ENCODE peak calls at places on chromosome 5, in ten cellular contexts. One of them, this sample, is unnamed.

GRCh38 chr5:136212252-136212721 is 19.3 kb upstream of the SMIM32 start:
- DNase-seq in stomach: peak; percentile 64
- DNase-seq in epithelial cell of esophagus: peak; percentile 64
- DNase-seq in cardiac fibroblast: peak; percentile 63
- DNase-seq in BE2C: peak; percentile 66
- DNase-seq in OCI-LY7: peak; percentile 57
- DNase-seq in lung: peak; percentile 45
- DNase-seq in HFF-Myc: peak; percentile 19
- DNase-seq in BJ: no peak
- DNase-seq in fibroblast of mammary gland: peak; percentile 54
- DNase-seq in this sample: no peak

GRCh38 chr5:148290271-148291195 is 21.7 kb upstream of the SPINK7 start:
- DNase-seq in cardiac fibroblast: peak; percentile 29
- DNase-seq in lung: no peak
- DNase-seq in epithelial cell of esophagus: peak; percentile 46
- DNase-seq in stomach: no peak
- DNase-seq in BE2C: no peak
- DNase-seq in OCI-LY7: peak; percentile 12
- DNase-seq in fibroblast of mammary gland: peak; percentile 13
- DNase-seq in HFF-Myc: no peak
- DNase-seq in BJ: no peak
- DNase-seq in this sample: no peak

GRCh38 chr5:135598691-135599395 is 20.1 kb upstream of the CXCL14 start:
- DNase-seq in lung: no peak
- DNase-seq in OCI-LY7: no peak
- DNase-seq in BJ: no peak
- DNase-seq in HFF-Myc: no peak
- DNase-seq in BE2C: no peak
- DNase-seq in epithelial cell of esophagus: no peak
- DNase-seq in stomach: no peak
- DNase-seq in fibroblast of mammary gland: no peak
- DNase-seq in cardiac fibroblast: no peak
- DNase-seq in this sample: no peak

GRCh38 chr5:139950436-139950835 is 92.7 kb downstream of the NRG2 start:
- DNase-seq in cardiac fibroblast: no peak
- DNase-seq in BE2C: no peak
- DNase-seq in HFF-Myc: no peak
- DNase-seq in BJ: no peak
- DNase-seq in stomach: no peak
- DNase-seq in fibroblast of mammary gland: no peak
- DNase-seq in lung: no peak
- DNase-seq in OCI-LY7: no peak
- DNase-seq in epithelial cell of esophagus: no peak
- DNase-seq in this sample: no peak

GRCh38 chr5:41279040-41279439 is 65.7 kb upstream of the C6 start:
- DNase-seq in epithelial cell of esophagus: no peak
- DNase-seq in fibroblast of mammary gland: peak; percentile 11
- DNase-seq in BE2C: no peak
- DNase-seq in HFF-Myc: no peak
- DNase-seq in OCI-LY7: no peak
- DNase-seq in stomach: no peak
- DNase-seq in BJ: no peak
- DNase-seq in lung: no peak
- DNase-seq in cardiac fibroblast: peak; percentile 28
- DNase-seq in this sample: no peak

GRCh38 chr5:32210151-32210550 is 36.0 kb upstream of the GOLPH3 start:
- DNase-seq in stomach: no peak
- DNase-seq in epithelial cell of esophagus: no peak
- DNase-seq in HFF-Myc: no peak
- DNase-seq in OCI-LY7: no peak
- DNase-seq in cardiac fibroblast: no peak
- DNase-seq in BJ: no peak
- DNase-seq in BE2C: no peak
- DNase-seq in lung: no peak
- DNase-seq in fibroblast of mammary gland: no peak
- DNase-seq in this sample: no peak

GRCh38 chr5:113068559-113068958 is 92.0 kb downstream of the DCP2 start:
- DNase-seq in stomach: no peak
- DNase-seq in OCI-LY7: no peak
- DNase-seq in lung: no peak
- DNase-seq in HFF-Myc: no peak
- DNase-seq in epithelial cell of esophagus: no peak
- DNase-seq in cardiac fibroblast: peak; percentile 49
- DNase-seq in BJ: no peak
- DNase-seq in fibroblast of mammary gland: peak; percentile 62
- DNase-seq in BE2C: no peak
- DNase-seq in this sample: no peak

GRCh38 chr5:80958611-80959010 is 1.6 kb upstream of the RASGRF2 start:
- DNase-seq in lung: no peak
- DNase-seq in OCI-LY7: no peak
- DNase-seq in HFF-Myc: no peak
- DNase-seq in BJ: no peak
- DNase-seq in cardiac fibroblast: no peak
- DNase-seq in epithelial cell of esophagus: peak; percentile 36
- DNase-seq in stomach: no peak
- DNase-seq in fibroblast of mammary gland: no peak
- DNase-seq in BE2C: no peak
- DNase-seq in this sample: no peak

GRCh38 chr5:78829811-78830499 is 155.2 kb downstream of the ARSB start:
- DNase-seq in BE2C: peak; percentile 27
- DNase-seq in fibroblast of mammary gland: peak; percentile 73
- DNase-seq in HFF-Myc: no peak
- DNase-seq in BJ: no peak
- DNase-seq in cardiac fibroblast: peak; percentile 23
- DNase-seq in OCI-LY7: no peak
- DNase-seq in lung: no peak
- DNase-seq in stomach: no peak
- DNase-seq in epithelial cell of esophagus: no peak
- DNase-seq in this sample: no peak

GRCh38 chr5:133229931-133230664 is 178.3 kb downstream of the HSPA4 start:
- DNase-seq in HFF-Myc: no peak
- DNase-seq in BE2C: no peak
- DNase-seq in cardiac fibroblast: no peak
- DNase-seq in OCI-LY7: no peak
- DNase-seq in BJ: no peak
- DNase-seq in fibroblast of mammary gland: peak; percentile 29
- DNase-seq in lung: no peak
- DNase-seq in stomach: no peak
- DNase-seq in epithelial cell of esophagus: peak; percentile 97
- DNase-seq in this sample: no peak
- TF ChIP-seq CTCF in HFF-Myc: no peak
- TF ChIP-seq CTCF in BE2C: no peak
- TF ChIP-seq CTCF in cardiac fibroblast: no peak
- TF ChIP-seq CTCF in OCI-LY7: no peak
- TF ChIP-seq CTCF in BJ: no peak
- TF ChIP-seq CTCF in fibroblast of mammary gland: no peak
- TF ChIP-seq CTCF in lung: no peak
- TF ChIP-seq CTCF in stomach: no peak
- TF ChIP-seq CTCF in epithelial cell of esophagus: no peak
- TF ChIP-seq CTCF in this sample: no peak

GRCh38 chr5:21654-22233 is 70.2 kb upstream of the PLEKHG4B start:
- DNase-seq in OCI-LY7: peak; percentile 27
- DNase-seq in lung: no peak
- DNase-seq in epithelial cell of esophagus: no peak
- DNase-seq in cardiac fibroblast: peak; percentile 27
- DNase-seq in stomach: no peak
- DNase-seq in fibroblast of mammary gland: peak; percentile 17
- DNase-seq in HFF-Myc: no peak
- DNase-seq in BJ: no peak
- DNase-seq in BE2C: no peak
- DNase-seq in this sample: no peak
- H3K4me3 ChIP-seq in OCI-LY7: no peak overlapping the region
- H3K4me3 ChIP-seq in lung: no peak overlapping the region
- H3K4me3 ChIP-seq in epithelial cell of esophagus: no peak overlapping the region
- H3K4me3 ChIP-seq in cardiac fibroblast: no peak overlapping the region
- H3K4me3 ChIP-seq in stomach: no peak overlapping the region
- H3K4me3 ChIP-seq in fibroblast of mammary gland: no peak overlapping the region
- H3K4me3 ChIP-seq in HFF-Myc: no peak overlapping the region
- H3K4me3 ChIP-seq in BJ: no peak overlapping the region
- H3K4me3 ChIP-seq in BE2C: no peak overlapping the region
- H3K4me3 ChIP-seq in this sample: no peak overlapping the region

GRCh38 chr5:14258840-14259239 is 115.7 kb downstream of the TRIO start:
- DNase-seq in BJ: no peak
- DNase-seq in stomach: no peak
- DNase-seq in lung: no peak
- DNase-seq in BE2C: no peak
- DNase-seq in epithelial cell of esophagus: no peak
- DNase-seq in cardiac fibroblast: no peak
- DNase-seq in fibroblast of mammary gland: no peak
- DNase-seq in OCI-LY7: no peak
- DNase-seq in HFF-Myc: no peak
- DNase-seq in this sample: no peak
- TF ChIP-seq CTCF in BJ: no peak
- TF ChIP-seq CTCF in stomach: no peak
- TF ChIP-seq CTCF in lung: no peak
- TF ChIP-seq CTCF in BE2C: no peak
- TF ChIP-seq CTCF in epithelial cell of esophagus: no peak
- TF ChIP-seq CTCF in cardiac fibroblast: no peak
- TF ChIP-seq CTCF in fibroblast of mammary gland: no peak
- TF ChIP-seq CTCF in OCI-LY7: no peak
- TF ChIP-seq CTCF in HFF-Myc: no peak
- TF ChIP-seq CTCF in this sample: no peak

GRCh38 chr5:180618830-180619562 is 27.7 kb upstream of the SCGB3A1 start:
- DNase-seq in cardiac fibroblast: peak; percentile 55
- DNase-seq in BJ: no peak
- DNase-seq in epithelial cell of esophagus: peak; percentile 10
- DNase-seq in BE2C: peak; percentile 75
- DNase-seq in fibroblast of mammary gland: peak; percentile 47
- DNase-seq in lung: no peak
- DNase-seq in OCI-LY7: no peak
- DNase-seq in HFF-Myc: no peak
- DNase-seq in stomach: no peak
- DNase-seq in this sample: no peak
- H3K4me3 ChIP-seq in cardiac fibroblast: peak overlapping the region; percentile 13
- H3K4me3 ChIP-seq in BJ: peak overlapping the region; percentile 25
- H3K4me3 ChIP-seq in epithelial cell of esophagus: no peak overlapping the region
- H3K4me3 ChIP-seq in BE2C: peak overlapping the region; percentile 57
- H3K4me3 ChIP-seq in fibroblast of mammary gland: no peak overlapping the region
- H3K4me3 ChIP-seq in lung: no peak overlapping the region
- H3K4me3 ChIP-seq in OCI-LY7: no peak overlapping the region
- H3K4me3 ChIP-seq in HFF-Myc: peak overlapping the region; percentile 28
- H3K4me3 ChIP-seq in stomach: peak overlapping the region; percentile 26
- H3K4me3 ChIP-seq in this sample: peak overlapping the region; percentile 49

DNA sequence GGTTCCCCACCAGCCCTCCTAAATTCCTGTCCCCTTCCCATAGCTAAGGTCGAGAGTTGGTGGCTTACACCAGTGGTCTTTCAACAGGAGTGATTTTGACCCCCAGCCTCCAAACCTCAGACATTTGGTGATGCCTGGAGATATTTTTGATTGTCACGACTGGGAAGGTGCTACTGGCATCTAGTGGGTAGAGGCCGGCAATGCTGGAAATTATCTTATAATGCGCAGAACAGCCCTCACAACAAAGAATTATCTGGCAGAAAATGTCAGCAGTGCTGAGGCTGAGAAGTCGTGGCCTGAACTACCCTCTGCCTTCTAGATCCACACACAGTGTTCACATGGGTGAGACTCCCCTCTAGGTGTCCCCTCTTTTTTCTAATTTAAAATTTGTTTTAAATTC is 69.6 kb downstream of the IL31RA start:
- DNase-seq in BJ: no peak
- DNase-seq in lung: peak; percentile 7
- DNase-seq in HFF-Myc: no peak
- DNase-seq in epithelial cell of esophagus: peak; percentile 22
- DNase-seq in cardiac fibroblast: peak; percentile 24
- DNase-seq in BE2C: no peak
- DNase-seq in stomach: no peak
- DNase-seq in OCI-LY7: no peak
- DNase-seq in fibroblast of mammary gland: no peak
- DNase-seq in this sample: no peak
- TF ChIP-seq CTCF in BJ: peak; percentile 24
- TF ChIP-seq CTCF in lung: no peak
- TF ChIP-seq CTCF in HFF-Myc: peak; percentile 35
- TF ChIP-seq CTCF in epithelial cell of esophagus: peak; percentile 57
- TF ChIP-seq CTCF in cardiac fibroblast: peak; percentile 45
- TF ChIP-seq CTCF in BE2C: peak; percentile 62
- TF ChIP-seq CTCF in stomach: no peak
- TF ChIP-seq CTCF in OCI-LY7: peak; percentile 41
- TF ChIP-seq CTCF in fibroblast of mammary gland: peak; percentile 59
- TF ChIP-seq CTCF in this sample: peak; percentile 41

GRCh38 chr5:127076730-127077129 is 3.4 kb upstream of the C5orf63 start:
- DNase-seq in BJ: no peak
- DNase-seq in OCI-LY7: no peak
- DNase-seq in BE2C: no peak
- DNase-seq in fibroblast of mammary gland: peak; percentile 50
- DNase-seq in stomach: no peak
- DNase-seq in HFF-Myc: peak; percentile 22
- DNase-seq in lung: no peak
- DNase-seq in epithelial cell of esophagus: peak; percentile 29
- DNase-seq in cardiac fibroblast: peak; percentile 65
- DNase-seq in this sample: no peak

GRCh38 chr5:127077346-127077745 is 4.0 kb upstream of the C5orf63 start:
- DNase-seq in BJ: no peak
- DNase-seq in epithelial cell of esophagus: no peak
- DNase-seq in BE2C: no peak
- DNase-seq in OCI-LY7: no peak
- DNase-seq in cardiac fibroblast: no peak
- DNase-seq in stomach: no peak
- DNase-seq in HFF-Myc: no peak
- DNase-seq in lung: no peak
- DNase-seq in fibroblast of mammary gland: no peak
- DNase-seq in this sample: no peak

GRCh38 chr5:127070243-127070642 is 3.1 kb downstream of the C5orf63 start:
- DNase-seq in BJ: no peak
- DNase-seq in HFF-Myc: no peak
- DNase-seq in cardiac fibroblast: peak; percentile 67
- DNase-seq in fibroblast of mammary gland: no peak
- DNase-seq in OCI-LY7: no peak
- DNase-seq in lung: no peak
- DNase-seq in epithelial cell of esophagus: no peak
- DNase-seq in BE2C: no peak
- DNase-seq in stomach: no peak
- DNase-seq in this sample: no peak

GRCh38 chr5:127074466-127074865 is 1.2 kb upstream of the C5orf63 start:
- DNase-seq in BJ: no peak
- DNase-seq in cardiac fibroblast: no peak
- DNase-seq in BE2C: no peak
- DNase-seq in epithelial cell of esophagus: no peak
- DNase-seq in OCI-LY7: no peak
- DNase-seq in stomach: no peak
- DNase-seq in lung: no peak
- DNase-seq in fibroblast of mammary gland: no peak
- DNase-seq in HFF-Myc: no peak
- DNase-seq in this sample: no peak

GRCh38 chr5:127072861-127073846 is at the start of gene C5orf63:
- DNase-seq in stomach: peak; percentile 62
- DNase-seq in epithelial cell of esophagus: peak; percentile 55
- DNase-seq in lung: peak; percentile 63
- DNase-seq in BJ: no peak
- DNase-seq in HFF-Myc: no peak
- DNase-seq in OCI-LY7: peak; percentile 82
- DNase-seq in cardiac fibroblast: peak; percentile 35
- DNase-seq in BE2C: peak; percentile 77
- DNase-seq in fibroblast of mammary gland: peak; percentile 29
- DNase-seq in this sample: no peak
- H3K4me3 ChIP-seq in stomach: peak within 1 kb of the TSS; percentile 48
- H3K4me3 ChIP-seq in epithelial cell of esophagus: peak within 1 kb of the TSS; percentile 69
- H3K4me3 ChIP-seq in lung: peak within 1 kb of the TSS; percentile 67
- H3K4me3 ChIP-seq in BJ: peak within 1 kb of the TSS; percentile 60
- H3K4me3 ChIP-seq in HFF-Myc: peak within 1 kb of the TSS; percentile 57
- H3K4me3 ChIP-seq in OCI-LY7: peak within 1 kb of the TSS; percentile 70
- H3K4me3 ChIP-seq in cardiac fibroblast: peak within 1 kb of the TSS; percentile 52
- H3K4me3 ChIP-seq in BE2C: peak within 1 kb of the TSS; percentile 85
- H3K4me3 ChIP-seq in fibroblast of mammary gland: peak within 1 kb of the TSS; percentile 71
- H3K4me3 ChIP-seq in this sample: peak within 1 kb of the TSS; percentile 62

This sample was measured in AG04449.